ENCODE peak calls at places on chromosomes 13 and 19, in four cellular contexts. W is GM12878, E is H1, M is SK-N-SH. C is an unnamed sample.

GRCh38 chr19:14550201-14550754 is 20.9 kb downstream of the TECR start:
- DNase-seq in W (no peak), E (no peak), M (no peak), C (no peak)

GRCh38 chr19:30074741-30075460 is 132.9 kb downstream of the URI1 start:
- DNase-seq in W (no peak), E (no peak), M (no peak), C (no peak)

GRCh38 chr13:26019881-26020535 is 31.8 kb downstream of the SHISA2 start:
- DNase-seq in W (no peak), E (no peak), M (no peak), C (no peak)

GRCh38 chr19:2266183-2266993 is 10.2 kb upstream of the JSRP1 start:
- DNase-seq in W (peak; percentile 54), E (no peak), M (peak; percentile 46), C (no peak)

GRCh38 chr13:82800391-82800790 is 1081.9 kb downstream of the SLITRK1 start:
- DNase-seq in W (no peak), E (no peak), M (no peak), C (no peak)

GRCh38 chr19:3665681-3666544 is 34.4 kb downstream of the PIP5K1C start:
- DNase-seq in W (no peak), E (no peak), M (peak; percentile 96), C (peak; percentile 94)

GRCh38 chr13:100511422-100511821 is 77.2 kb downstream of the GGACT start:
- DNase-seq in W (no peak), E (no peak), M (no peak), C (no peak)

GRCh38 chr19:43430142-43430710 is 15.5 kb downstream of the TEX101 start:
- DNase-seq in W (no peak), E (no peak), M (no peak), C (no peak)

GRCh38 chr19:8367327-8368001 is 3.5 kb downstream of the ANGPTL4 start:
- DNase-seq in W (no peak), E (peak; percentile 43), M (peak; percentile 95), C (no peak)

GRCh38 chr19:31674503-31675186 is 325.4 kb upstream of the TSHZ3 start:
- DNase-seq in W (no peak), E (no peak), M (no peak), C (no peak)

GRCh38 chr19:19068659-19069509 is 5.1 kb downstream of the SLC25A42 start:
- DNase-seq in W (peak; percentile 35), E (no peak), M (no peak), C (no peak)

GRCh38 chr19:40411958-40412499 is 1.1 kb downstream of the PRX start:
- DNase-seq in W (no peak), E (no peak), M (peak; percentile 11), C (no peak)

GRCh38 chr19:40411125-40411842 is 1.9 kb downstream of the PRX start:
- DNase-seq in W (no peak), E (no peak), M (peak; percentile 12), C (no peak)

GRCh38 chr19:40412866-40413265 is 312 bp downstream of the PRX start:
- DNase-seq in W (no peak), E (no peak), M (no peak), C (no peak)

GRCh38 chr19:40407714-40408600 is 5.2 kb downstream of the PRX start:
- DNase-seq in W (no peak), E (no peak), M (no peak), C (no peak)

GRCh38 chr19:40410030-40410389 is 3.2 kb downstream of the PRX start:
- DNase-seq in W (no peak), E (no peak), M (no peak), C (no peak)
- TF ChIP-seq TAF1 in W (no peak), E (peak; percentile 43), M (no peak), C (no peak)

DNA sequence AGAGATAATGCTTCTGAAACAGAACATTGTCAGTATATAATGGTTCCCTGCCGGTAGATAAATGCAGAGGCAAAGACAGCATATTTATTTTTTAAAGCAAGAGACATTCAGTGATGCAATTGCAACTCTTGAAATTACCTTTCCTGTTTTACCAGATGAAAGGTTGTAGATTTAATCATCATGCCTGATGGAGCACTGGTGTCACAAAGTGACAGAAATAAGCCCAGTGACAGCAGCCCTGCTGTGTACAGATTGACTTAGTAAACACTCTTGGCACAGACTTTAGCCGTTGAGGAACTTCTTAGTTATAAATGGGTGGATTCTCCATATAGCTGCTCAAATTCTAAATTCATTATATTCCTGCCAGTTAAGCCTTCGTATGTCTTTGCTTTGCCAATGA is 172.5 kb downstream of the ITGBL1 start:
- DNase-seq in W (no peak), E (no peak), M (no peak), C (no peak)
- TF ChIP-seq TAF1 in W (no peak), E (no peak), M (no peak), C (no peak)

GRCh38 chr19:920051-920857 is 3.1 kb downstream of the KISS1R start:
- DNase-seq in W (no peak), E (no peak), M (no peak), C (no peak)
- TF ChIP-seq TAF1 in W (no peak), E (no peak), M (no peak), C (no peak)

GRCh38 chr19:42204684-42205083 is 12.8 kb downstream of the DEDD2 start:
- DNase-seq in W (no peak), E (no peak), M (no peak), C (no peak)
- TF ChIP-seq TAF1 in W (no peak), E (no peak), M (no peak), C (no peak)

DNA sequence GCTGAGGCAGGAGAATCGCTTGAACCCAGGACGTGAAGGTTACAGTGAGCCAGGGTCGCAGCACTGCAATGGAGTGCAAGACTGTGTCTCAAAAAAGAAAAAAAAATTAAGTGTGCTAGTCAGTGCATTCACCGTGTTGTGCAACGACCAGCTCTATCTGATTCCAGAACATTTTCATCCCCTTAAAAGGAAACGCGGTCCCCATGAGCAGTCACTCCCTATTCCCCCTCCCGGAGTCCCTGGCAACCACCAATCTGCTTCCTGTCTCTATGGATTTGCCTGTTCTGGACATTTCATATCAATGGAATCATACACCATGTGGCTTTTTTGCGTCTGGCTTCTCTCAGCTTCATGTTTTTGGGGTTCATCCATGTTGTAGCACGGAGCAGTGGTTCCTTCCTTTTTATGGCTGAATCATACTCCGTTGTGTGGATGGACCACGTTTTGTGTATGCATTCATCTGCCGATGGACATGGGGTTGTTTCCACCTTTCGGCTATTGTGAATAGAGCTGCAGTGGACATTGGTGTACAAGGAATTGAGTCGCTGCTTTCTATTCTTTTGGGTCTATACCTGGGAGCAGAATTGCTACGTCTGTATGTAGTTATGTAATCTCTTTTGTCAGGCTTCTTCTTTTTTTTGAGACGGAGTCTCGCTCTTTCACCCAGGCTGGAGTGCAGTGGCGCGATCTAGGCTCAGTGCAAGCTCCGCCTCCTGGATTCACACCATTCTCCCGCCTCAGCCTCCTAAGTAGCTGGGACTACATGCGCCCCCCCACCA is 19.8 kb downstream of the MYO9B start:
- DNase-seq in W (no peak), E (no peak), M (no peak), C (no peak)
- TF ChIP-seq TAF1 in W (no peak), E (no peak), M (no peak), C (no peak)

DNA sequence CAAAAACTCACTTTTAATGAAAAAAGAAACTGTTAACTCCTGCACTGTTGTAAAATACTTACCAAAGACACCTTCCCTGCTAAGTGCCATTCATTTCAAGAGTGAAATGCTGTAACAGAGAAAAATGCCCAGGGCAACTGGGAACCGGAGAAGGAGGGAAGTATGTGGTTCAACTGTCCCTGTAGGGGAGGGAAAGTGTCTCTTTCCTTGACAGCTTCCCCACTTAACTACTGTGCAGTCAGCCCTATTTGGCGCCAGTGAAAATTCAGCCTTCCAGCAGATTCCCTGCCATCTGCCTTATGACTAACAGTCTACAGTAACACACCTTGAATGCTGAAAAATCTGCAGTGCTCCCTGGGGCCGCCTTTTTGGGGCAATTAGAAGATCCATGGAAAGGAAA is 789.0 kb downstream of the DIAPH3 start:
- DNase-seq in W (no peak), E (no peak), M (no peak), C (no peak)
- TF ChIP-seq TAF1 in W (no peak), E (no peak), M (no peak), C (no peak)

DNA sequence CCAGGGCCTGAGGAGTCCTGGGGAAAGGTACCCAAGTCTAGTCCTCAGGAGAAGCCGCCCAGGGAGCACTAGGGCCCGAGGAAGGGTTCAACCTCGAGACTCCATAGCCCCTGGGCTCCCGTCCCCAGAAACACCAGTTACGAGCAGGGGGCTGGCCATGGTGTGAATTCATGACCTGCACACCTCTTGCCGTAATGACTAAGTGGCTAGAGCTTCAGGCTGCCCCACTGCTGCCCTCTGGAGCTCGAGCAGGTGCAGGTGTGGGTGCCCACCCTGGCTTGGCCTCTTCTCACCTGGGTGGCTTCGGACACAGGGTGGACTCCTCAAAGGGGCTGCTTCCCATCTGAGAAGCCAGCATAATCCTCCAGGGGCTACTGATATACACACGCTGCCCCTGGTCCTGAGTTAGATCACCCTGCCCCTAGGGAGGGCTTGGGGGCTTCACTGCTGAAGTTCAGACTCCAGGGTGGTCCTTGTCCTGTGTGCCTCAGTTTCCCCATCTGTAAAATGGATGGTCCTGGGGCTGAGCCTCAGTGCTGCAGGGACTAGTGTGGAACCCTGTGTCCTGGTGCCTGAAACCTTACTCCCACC is 13.6 kb downstream of the SPC24 start:
- DNase-seq in W (no peak), E (no peak), M (no peak), C (no peak)
- TF ChIP-seq TAF1 in W (no peak), E (no peak), M (no peak), C (no peak)

GRCh38 chr19:6772028-6772865 is at the start of gene VAV1:
- DNase-seq in W (peak; percentile 64), E (no peak), M (peak; percentile 53), C (peak; percentile 90)
- TF ChIP-seq TAF1 in W (peak; percentile 83), E (no peak), M (no peak), C (no peak)